ENCODE peak calls at places on chromosome 1, in eight cellular contexts. O is NCI-H187 treated with DMSO at 0.1 percent for 48 hours, K is pons, A is H54, X is caudate nucleus, Y is keratinocyte, R is mesothelial cell of epicardium, L is posterior vena cava. H is an unnamed sample.

GRCh38 chr1:156726549-156727226 is 1.6 kb upstream of the METTL25B start:
- DNase-seq in X (no peak), A (no peak), R (no peak), L (no peak), Y (no peak), K (peak), O (no peak), H (peak)

GRCh38 chr1:175400811-175401210 is 208.2 kb upstream of the KIAA0040 start:
- DNase-seq in X (no peak), Y (no peak), K (no peak), O (peak), R (no peak), L (no peak), A (no peak), H (no peak)

GRCh38 chr1:97144527-97144926 is 422.9 kb downstream of the PTBP2 start:
- DNase-seq in K (peak), L (no peak), R (no peak), Y (peak), O (no peak), A (no peak), X (no peak), H (peak)

GRCh38 chr1:173388352-173388751 is 88.8 kb upstream of the PRDX6 start:
- DNase-seq in X (no peak), A (no peak), O (no peak), R (no peak), Y (no peak), K (no peak), L (no peak), H (no peak)

GRCh38 chr1:11581455-11581854 is 72.8 kb downstream of the FBXO2 start:
- DNase-seq in L (no peak), K (no peak), O (no peak), R (no peak), Y (no peak), A (no peak), X (no peak), H (no peak)

GRCh38 chr1:116503535-116504307 is 67.1 kb downstream of the CD58 start:
- DNase-seq in X (no peak), L (no peak), K (no peak), O (no peak), Y (no peak), A (no peak), R (no peak), H (no peak)

GRCh38 chr1:2955652-2956051 is 65.6 kb upstream of the ACTRT2 start:
- DNase-seq in R (no peak), X (no peak), A (no peak), Y (no peak), K (no peak), L (no peak), O (no peak), H (no peak)

GRCh38 chr1:178536844-178537371 is 24.0 kb downstream of the TEX35 start:
- DNase-seq in R (no peak), K (peak), O (no peak), Y (peak), X (peak), L (no peak), A (peak), H (no peak)

GRCh38 chr1:165680303-165680702 is 18.1 kb downstream of the ALDH9A1 start:
- DNase-seq in K (no peak), L (no peak), Y (no peak), R (no peak), X (no peak), O (no peak), A (no peak), H (no peak)

GRCh38 chr1:230994860-230995259 is 16.0 kb downstream of the ARV1 start:
- DNase-seq in A (no peak), Y (no peak), R (no peak), O (no peak), L (no peak), K (no peak), X (no peak), H (no peak)

GRCh38 chr1:20371883-20372282 is 81.2 kb downstream of the VWA5B1 start:
- DNase-seq in Y (no peak), X (no peak), O (no peak), K (no peak), L (no peak), A (no peak), R (no peak), H (no peak)

GRCh38 chr1:26571381-26571780 is 41.8 kb downstream of the RPS6KA1 start:
- DNase-seq in R (no peak), K (no peak), X (no peak), Y (no peak), O (no peak), L (no peak), A (no peak), H (no peak)

GRCh38 chr1:50967416-50968020 is 2.5 kb upstream of the CDKN2C start:
- DNase-seq in Y (no peak), K (peak), R (no peak), X (no peak), A (no peak), L (no peak), O (no peak), H (no peak)

GRCh38 chr1:3831689-3832088 is 25.3 kb downstream of the CEP104 start:
- DNase-seq in R (no peak), X (no peak), A (no peak), K (no peak), L (no peak), O (no peak), Y (no peak), H (no peak)

GRCh38 chr1:116915182-116915611 is 5.5 kb downstream of the PTGFRN start:
- DNase-seq in K (no peak), L (no peak), R (no peak), A (no peak), O (no peak), Y (no peak), X (no peak), H (no peak)

H was measured in A673.